ENCODE peak calls at places on chromosomes 3 and 15, in six cellular contexts. G is IMR-90, K is mesenchymal stem cell, T is mesendoderm, S is H9, B is trophoblast cell. R is an unnamed sample.

GRCh38 chr3:111032677-111033076 is 38.9 kb upstream of the NECTIN3 start:
- DNase-seq in G (peak; percentile 23), K (no peak), T (no peak), S (no peak), B (peak; percentile 79), R (no peak)

GRCh38 chr15:74870496-74871213 is 2.5 kb downstream of the SCAMP2 start:
- DNase-seq in G (no peak), K (peak; percentile 41), T (peak; percentile 86), S (no peak), B (peak; percentile 100), R (no peak)

GRCh38 chr3:172152869-172153268 is 113.5 kb downstream of the FNDC3B start:
- DNase-seq in G (peak; percentile 67), K (peak; percentile 98), T (no peak), S (no peak), B (peak; percentile 39), R (no peak)

GRCh38 chr15:92902020-92902419 is 1.9 kb downstream of the CHD2 start:
- DNase-seq in G (no peak), K (no peak), T (no peak), S (no peak), B (peak; percentile 69), R (no peak)

GRCh38 chr15:58473720-58474119 is 41.9 kb downstream of the LIPC start:
- DNase-seq in G (peak; percentile 89), K (peak; percentile 65), T (no peak), S (no peak), B (peak; percentile 74), R (no peak)

GRCh38 chr15:43524254-43524847 is 6.9 kb downstream of the MAP1A start:
- DNase-seq in G (no peak), K (no peak), T (no peak), S (no peak), B (no peak), R (no peak)

GRCh38 chr3:171615281-171615680 is 155.1 kb upstream of the TNIK start:
- DNase-seq in G (no peak), K (no peak), T (no peak), S (no peak), B (no peak), R (no peak)

GRCh38 chr3:114060906-114061655 is 4.5 kb downstream of the QTRT2 start:
- DNase-seq in G (no peak), K (no peak), T (no peak), S (no peak), B (no peak), R (no peak)

GRCh38 chr3:17006143-17006839 is 121.5 kb downstream of the PLCL2 start:
- DNase-seq in G (no peak), K (no peak), T (no peak), S (no peak), B (no peak), R (no peak)

GRCh38 chr15:90774731-90775521 is 57.8 kb downstream of the BLM start:
- DNase-seq in G (peak; percentile 89), K (peak; percentile 37), T (no peak), S (no peak), B (peak; percentile 76), R (no peak)

GRCh38 chr15:34721802-34722795 is 32.7 kb downstream of the GJD2 start:
- DNase-seq in G (peak; percentile 40), K (peak; percentile 32), T (peak; percentile 67), S (peak; percentile 73), B (peak; percentile 80), R (peak; percentile 75)

GRCh38 chr3:53523346-53523745 is 28.9 kb downstream of the CACNA1D start:
- DNase-seq in G (no peak), K (no peak), T (no peak), S (no peak), B (no peak), R (no peak)

GRCh38 chr15:90388462-90389182 is 580 bp downstream of the IQGAP1 start:
- DNase-seq in G (peak; percentile 41), K (peak; percentile 56), T (peak; percentile 68), S (peak; percentile 50), B (peak; percentile 48), R (peak; percentile 35)

GRCh38 chr3:70916375-70917055 is 604.1 kb upstream of the MDFIC2 start:
- DNase-seq in G (peak; percentile 8), K (no peak), T (no peak), S (no peak), B (no peak), R (no peak)

GRCh38 chr3:128619146-128619890 is 31.3 kb downstream of the RPN1 start:
- DNase-seq in G (peak; percentile 96), K (peak; percentile 95), T (no peak), S (no peak), B (peak; percentile 69), R (no peak)

GRCh38 chr3:134397755-134398154 is 23.5 kb upstream of the AMOTL2 start:
- DNase-seq in G (no peak), K (no peak), T (no peak), S (no peak), B (peak; percentile 62), R (no peak)

GRCh38 chr3:43162573-43163084 is 56.8 kb upstream of the POMGNT2 start:
- DNase-seq in G (no peak), K (no peak), T (peak; percentile 34), S (no peak), B (no peak), R (no peak)

GRCh38 chr3:9179826-9180763 is 69.4 kb downstream of the SRGAP3 start:
- DNase-seq in G (no peak), K (no peak), T (no peak), S (no peak), B (no peak), R (no peak)

GRCh38 chr3:158743664-158744566 is 11.7 kb upstream of the RARRES1 start:
- DNase-seq in G (no peak), K (no peak), T (no peak), S (no peak), B (no peak), R (no peak)

GRCh38 chr3:99716463-99716995 is 78.1 kb downstream of the COL8A1 start:
- DNase-seq in G (no peak), K (no peak), T (peak; percentile 52), S (no peak), B (no peak), R (no peak)

GRCh38 chr15:53757906-53758305 is 1.6 kb downstream of the WDR72 start:
- DNase-seq in G (no peak), K (no peak), T (no peak), S (no peak), B (no peak), R (no peak)

GRCh38 chr15:20348291-20348899 is 193.2 kb downstream of the GOLGA6L6 start:
- DNase-seq in G (no peak), K (no peak), T (no peak), S (peak; percentile 23), B (no peak), R (no peak)

GRCh38 chr3:115800489-115801080 is 177.3 kb downstream of the GAP43 start:
- DNase-seq in G (peak; percentile 86), K (peak; percentile 77), T (no peak), S (no peak), B (no peak), R (no peak)

GRCh38 chr15:38545179-38545578 is 19.4 kb downstream of the RASGRP1 start:
- DNase-seq in G (peak; percentile 38), K (no peak), T (no peak), S (no peak), B (no peak), R (no peak)

GRCh38 chr15:63371297-63371918 is 10.2 kb downstream of the CA12 start:
- DNase-seq in G (peak; percentile 81), K (peak; percentile 55), T (no peak), S (no peak), B (peak; percentile 11), R (no peak)

GRCh38 chr3:104279617-104280016 is 1087.1 kb upstream of the ALCAM start:
- DNase-seq in G (peak; percentile 50), K (peak; percentile 73), T (no peak), S (no peak), B (no peak), R (no peak)

GRCh38 chr3:29354894-29355293 is 74.0 kb downstream of the RBMS3 start:
- DNase-seq in G (no peak), K (no peak), T (no peak), S (no peak), B (no peak), R (no peak)

GRCh38 chr15:25678498-25678865 is 184.6 kb downstream of the ATP10A start:
- DNase-seq in G (no peak), K (no peak), T (no peak), S (no peak), B (no peak), R (no peak)

DNA sequence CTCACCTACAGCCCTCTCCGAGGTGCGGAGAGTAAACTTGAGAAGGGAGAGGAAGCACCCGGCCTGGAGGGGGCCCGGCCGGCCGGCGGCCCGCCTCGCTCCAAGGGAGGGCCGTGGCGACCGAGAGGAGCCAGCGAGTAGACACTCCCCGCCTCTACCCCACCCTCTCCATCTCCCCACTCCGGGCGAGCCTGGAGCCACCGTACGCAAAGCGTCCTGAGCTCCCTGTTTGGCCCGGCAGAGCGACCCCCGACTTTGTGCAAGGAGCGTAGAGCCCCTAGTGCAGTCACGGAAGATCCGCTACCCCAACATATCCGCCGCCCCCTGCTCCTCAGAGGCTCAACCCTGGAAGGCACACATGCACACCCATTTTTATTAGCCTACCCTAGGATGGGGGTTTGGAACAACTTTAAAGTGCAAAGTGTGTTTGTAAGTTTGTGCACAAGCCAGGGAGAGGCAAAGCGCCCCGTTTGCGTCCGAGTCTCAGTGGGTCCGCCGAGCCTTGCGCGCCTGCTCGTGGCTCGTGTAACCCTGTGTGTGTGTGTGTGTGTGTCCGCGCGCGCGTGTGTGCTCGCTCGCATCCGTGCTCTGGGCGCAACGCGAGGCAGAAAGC is 508 bp upstream of the SMAD6 start:
- DNase-seq in G (no peak), K (peak; percentile 81), T (peak; percentile 78), S (peak; percentile 60), B (no peak), R (peak; percentile 67)
- H3K27ac ChIP-seq in G (peak overlapping the region; percentile 90), K (peak overlapping the region; percentile 87), T (peak overlapping the region; percentile 91), S (no peak overlapping the region), B (peak overlapping the region; percentile 73), R (peak overlapping the region; percentile 0)

DNA sequence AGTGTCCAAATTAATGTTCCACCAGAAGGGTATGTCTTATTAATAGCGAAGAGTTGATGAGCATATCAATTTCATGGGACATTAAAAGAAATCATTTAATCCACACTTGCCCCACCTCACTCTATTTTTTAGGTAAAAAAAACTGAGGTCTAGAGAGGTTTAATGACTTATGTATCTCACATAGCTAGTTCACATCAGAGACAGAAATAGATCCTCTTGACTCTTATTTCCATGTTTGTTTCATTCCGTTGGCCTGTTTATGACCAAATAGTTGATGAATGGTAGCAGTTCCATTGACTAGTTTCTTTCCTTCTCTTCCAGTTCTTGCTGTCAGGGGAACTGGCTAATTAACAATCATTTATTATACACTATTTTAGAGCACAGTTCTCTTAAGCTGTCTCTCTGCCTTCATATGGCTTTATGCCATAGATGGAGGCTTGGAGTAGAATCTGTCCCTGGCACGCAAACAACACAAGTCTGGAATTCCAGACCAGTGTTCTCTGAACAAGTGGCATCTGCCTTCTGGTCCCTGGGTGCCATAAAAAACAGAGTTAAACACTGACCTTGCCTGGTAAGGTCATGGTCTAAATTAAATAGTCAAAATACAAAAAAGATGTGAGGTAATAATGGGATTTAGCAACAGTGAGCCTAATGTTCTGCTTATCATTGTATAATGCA is 220.0 kb upstream of the CGNL1 start:
- DNase-seq in G (no peak), K (no peak), T (no peak), S (no peak), B (no peak), R (no peak)
- H3K4ac ChIP-seq in G (peak overlapping the region; percentile 33), K (no peak overlapping the region), T (no peak overlapping the region), S (no peak overlapping the region), B (no peak overlapping the region), R (no peak overlapping the region)

GRCh38 chr3:154152741-154153140 is 31.6 kb downstream of the ARHGEF26 start:
- DNase-seq in G (peak; percentile 25), K (no peak), T (no peak), S (no peak), B (no peak), R (no peak)
- H3K18ac ChIP-seq in G (no peak overlapping the region), K (no peak overlapping the region), T (no peak overlapping the region), S (no peak overlapping the region), B (no peak overlapping the region), R (no peak overlapping the region)

GRCh38 chr15:31374489-31374888 is 47.9 kb downstream of the KLF13 start:
- DNase-seq in G (no peak), K (no peak), T (no peak), S (no peak), B (no peak), R (no peak)
- H3K27ac ChIP-seq in G (no peak overlapping the region), K (no peak overlapping the region), T (no peak overlapping the region), S (no peak overlapping the region), B (no peak overlapping the region), R (no peak overlapping the region)

R was measured in neuronal stem cell.